ENCODE peak calls at places on chromosome 18, in seven cellular contexts. One of them, this sample, is unnamed.

GRCh38 chr18:47969851-47970250 is 39.4 kb upstream of the SMAD2 start:
- DNase-seq in GM10248: no peak
- DNase-seq in AG20443: no peak
- DNase-seq in astrocyte: peak
- DNase-seq in NCI-H2081: no peak
- DNase-seq in skeletal muscle cell: no peak
- DNase-seq in mammary epithelial cell: peak
- DNase-seq in this sample: no peak

GRCh38 chr18:48675912-48676311 is 137.1 kb downstream of the CTIF start:
- DNase-seq in GM10248: no peak
- DNase-seq in AG20443: no peak
- DNase-seq in astrocyte: no peak
- DNase-seq in NCI-H2081: no peak
- DNase-seq in skeletal muscle cell: no peak
- DNase-seq in mammary epithelial cell: no peak
- DNase-seq in this sample: no peak

GRCh38 chr18:58866261-58867232 is 1.9 kb downstream of the ZNF532 start:
- DNase-seq in GM10248: no peak
- DNase-seq in AG20443: no peak
- DNase-seq in astrocyte: no peak
- DNase-seq in NCI-H2081: no peak
- DNase-seq in skeletal muscle cell: no peak
- DNase-seq in mammary epithelial cell: no peak
- DNase-seq in this sample: no peak

GRCh38 chr18:35436076-35436649 is 59.0 kb upstream of the ZNF396 start:
- DNase-seq in GM10248: no peak
- DNase-seq in AG20443: no peak
- DNase-seq in astrocyte: peak
- DNase-seq in NCI-H2081: no peak
- DNase-seq in skeletal muscle cell: no peak
- DNase-seq in mammary epithelial cell: peak
- DNase-seq in this sample: no peak

GRCh38 chr18:13252696-13253410 is 34.3 kb downstream of the LDLRAD4 start:
- DNase-seq in GM10248: no peak
- DNase-seq in AG20443: no peak
- DNase-seq in astrocyte: no peak
- DNase-seq in NCI-H2081: no peak
- DNase-seq in skeletal muscle cell: no peak
- DNase-seq in mammary epithelial cell: no peak
- DNase-seq in this sample: no peak

GRCh38 chr18:55031164-55031563 is 71.9 kb upstream of the CCDC68 start:
- DNase-seq in GM10248: no peak
- DNase-seq in AG20443: no peak
- DNase-seq in astrocyte: no peak
- DNase-seq in NCI-H2081: no peak
- DNase-seq in skeletal muscle cell: no peak
- DNase-seq in mammary epithelial cell: no peak
- DNase-seq in this sample: no peak

GRCh38 chr18:63848159-63848558 is 39.3 kb upstream of the SERPINB2 start:
- DNase-seq in GM10248: no peak
- DNase-seq in AG20443: peak
- DNase-seq in astrocyte: peak
- DNase-seq in NCI-H2081: peak
- DNase-seq in skeletal muscle cell: no peak
- DNase-seq in mammary epithelial cell: peak
- DNase-seq in this sample: no peak

GRCh38 chr18:10270160-10270571 is 184.3 kb upstream of the APCDD1 start:
- DNase-seq in GM10248: no peak
- DNase-seq in AG20443: peak
- DNase-seq in astrocyte: peak
- DNase-seq in NCI-H2081: peak
- DNase-seq in skeletal muscle cell: no peak
- DNase-seq in mammary epithelial cell: no peak
- DNase-seq in this sample: no peak

GRCh38 chr18:13268035-13268700 is 49.6 kb downstream of the LDLRAD4 start:
- DNase-seq in GM10248: no peak
- DNase-seq in AG20443: peak
- DNase-seq in astrocyte: peak
- DNase-seq in NCI-H2081: no peak
- DNase-seq in skeletal muscle cell: peak
- DNase-seq in mammary epithelial cell: peak
- DNase-seq in this sample: no peak

GRCh38 chr18:52950153-52950552 is 610.2 kb downstream of the DCC start:
- DNase-seq in GM10248: no peak
- DNase-seq in AG20443: no peak
- DNase-seq in astrocyte: no peak
- DNase-seq in NCI-H2081: no peak
- DNase-seq in skeletal muscle cell: no peak
- DNase-seq in mammary epithelial cell: no peak
- DNase-seq in this sample: no peak

GRCh38 chr18:28045176-28045810 is 131.6 kb downstream of the CDH2 start:
- DNase-seq in GM10248: no peak
- DNase-seq in AG20443: peak
- DNase-seq in astrocyte: peak
- DNase-seq in NCI-H2081: peak
- DNase-seq in skeletal muscle cell: peak
- DNase-seq in mammary epithelial cell: peak
- DNase-seq in this sample: no peak

GRCh38 chr18:25229080-25229479 is 122.9 kb downstream of the ZNF521 start:
- DNase-seq in GM10248: no peak
- DNase-seq in AG20443: peak
- DNase-seq in astrocyte: peak
- DNase-seq in NCI-H2081: peak
- DNase-seq in skeletal muscle cell: peak
- DNase-seq in mammary epithelial cell: no peak
- DNase-seq in this sample: no peak

GRCh38 chr18:896315-896714 is 8.4 kb upstream of the ADCYAP1 start:
- DNase-seq in GM10248: no peak
- DNase-seq in AG20443: no peak
- DNase-seq in astrocyte: no peak
- DNase-seq in NCI-H2081: no peak
- DNase-seq in skeletal muscle cell: no peak
- DNase-seq in mammary epithelial cell: no peak
- DNase-seq in this sample: no peak

GRCh38 chr18:59141294-59142068 is 1.8 kb downstream of the SEC11C start:
- DNase-seq in GM10248: no peak
- DNase-seq in AG20443: no peak
- DNase-seq in astrocyte: no peak
- DNase-seq in NCI-H2081: peak
- DNase-seq in skeletal muscle cell: no peak
- DNase-seq in mammary epithelial cell: no peak
- DNase-seq in this sample: no peak

GRCh38 chr18:70522183-70522582 is 233.3 kb downstream of the SOCS6 start:
- DNase-seq in GM10248: no peak
- DNase-seq in AG20443: no peak
- DNase-seq in astrocyte: no peak
- DNase-seq in NCI-H2081: peak
- DNase-seq in skeletal muscle cell: no peak
- DNase-seq in mammary epithelial cell: no peak
- DNase-seq in this sample: no peak

GRCh38 chr18:3093624-3094354 is 80.8 kb upstream of the LPIN2 start:
- DNase-seq in GM10248: no peak
- DNase-seq in AG20443: no peak
- DNase-seq in astrocyte: no peak
- DNase-seq in NCI-H2081: peak
- DNase-seq in skeletal muscle cell: no peak
- DNase-seq in mammary epithelial cell: no peak
- DNase-seq in this sample: no peak

GRCh38 chr18:24710474-24710873 is 250.0 kb downstream of the HRH4 start:
- DNase-seq in GM10248: no peak
- DNase-seq in AG20443: no peak
- DNase-seq in astrocyte: no peak
- DNase-seq in NCI-H2081: no peak
- DNase-seq in skeletal muscle cell: no peak
- DNase-seq in mammary epithelial cell: no peak
- DNase-seq in this sample: no peak

GRCh38 chr18:11004951-11005350 is 144.4 kb downstream of the PIEZO2 start:
- DNase-seq in GM10248: no peak
- DNase-seq in AG20443: no peak
- DNase-seq in astrocyte: no peak
- DNase-seq in NCI-H2081: no peak
- DNase-seq in skeletal muscle cell: no peak
- DNase-seq in mammary epithelial cell: no peak
- DNase-seq in this sample: no peak

GRCh38 chr18:26286008-26286407 is 59.8 kb downstream of the TAF4B start:
- DNase-seq in GM10248: no peak
- DNase-seq in AG20443: no peak
- DNase-seq in astrocyte: no peak
- DNase-seq in NCI-H2081: no peak
- DNase-seq in skeletal muscle cell: no peak
- DNase-seq in mammary epithelial cell: no peak
- DNase-seq in this sample: no peak

GRCh38 chr18:79796016-79796415 is 1.7 kb upstream of the KCNG2 start:
- DNase-seq in GM10248: no peak
- DNase-seq in AG20443: no peak
- DNase-seq in astrocyte: no peak
- DNase-seq in NCI-H2081: no peak
- DNase-seq in skeletal muscle cell: no peak
- DNase-seq in mammary epithelial cell: no peak
- DNase-seq in this sample: no peak

GRCh38 chr18:58668897-58669296 is 2.4 kb upstream of the MALT1 start:
- DNase-seq in GM10248: no peak
- DNase-seq in AG20443: no peak
- DNase-seq in astrocyte: peak
- DNase-seq in NCI-H2081: no peak
- DNase-seq in skeletal muscle cell: peak
- DNase-seq in mammary epithelial cell: peak
- DNase-seq in this sample: no peak

GRCh38 chr18:62526098-62527025 is 3.5 kb downstream of the ZCCHC2 start:
- DNase-seq in GM10248: peak
- DNase-seq in AG20443: peak
- DNase-seq in astrocyte: peak
- DNase-seq in NCI-H2081: peak
- DNase-seq in skeletal muscle cell: peak
- DNase-seq in mammary epithelial cell: peak
- DNase-seq in this sample: peak

GRCh38 chr18:58847383-58848071 is 17.1 kb upstream of the ZNF532 start:
- DNase-seq in GM10248: no peak
- DNase-seq in AG20443: no peak
- DNase-seq in astrocyte: no peak
- DNase-seq in NCI-H2081: no peak
- DNase-seq in skeletal muscle cell: no peak
- DNase-seq in mammary epithelial cell: no peak
- DNase-seq in this sample: peak

GRCh38 chr18:13179566-13180113 is 38.9 kb upstream of the LDLRAD4 start:
- DNase-seq in GM10248: no peak
- DNase-seq in AG20443: no peak
- DNase-seq in astrocyte: no peak
- DNase-seq in NCI-H2081: no peak
- DNase-seq in skeletal muscle cell: no peak
- DNase-seq in mammary epithelial cell: no peak
- DNase-seq in this sample: no peak

GRCh38 chr18:634551-635045 is 22.9 kb upstream of the TYMS start:
- DNase-seq in GM10248: no peak
- DNase-seq in AG20443: no peak
- DNase-seq in astrocyte: no peak
- DNase-seq in NCI-H2081: no peak
- DNase-seq in skeletal muscle cell: no peak
- DNase-seq in mammary epithelial cell: peak
- DNase-seq in this sample: no peak